ENCODE peak calls at places on chromosomes 7 and 10, in ten cellular contexts. E, A, G, B, W, U, Y, I, L and R are unnamed samples.

GRCh38 chr7:99000904-99001442 is 122.6 kb downstream of the TRRAP start:
- DNase-seq in E (no peak), A (no peak), G (no peak), B (no peak), W (peak), U (no peak), Y (peak), I (no peak), L (no peak), R (no peak)

GRCh38 chr7:117971581-117972244 is 98.5 kb upstream of the CTTNBP2 start:
- DNase-seq in E (no peak), A (no peak), G (no peak), B (no peak), W (no peak), U (no peak), Y (no peak), I (no peak), L (no peak), R (no peak)

GRCh38 chr7:114879554-114879953 is 42.3 kb upstream of the MDFIC start:
- DNase-seq in E (no peak), A (no peak), G (no peak), B (no peak), W (peak), U (no peak), Y (peak), I (no peak), L (no peak), R (no peak)

GRCh38 chr7:134246761-134247160 is 70.0 kb downstream of the SLC35B4 start:
- DNase-seq in E (no peak), A (no peak), G (no peak), B (no peak), W (no peak), U (no peak), Y (no peak), I (no peak), L (no peak), R (no peak)

GRCh38 chr7:44067064-44067951 is 1.9 kb upstream of the PGAM2 start:
- DNase-seq in E (no peak), A (peak), G (no peak), B (no peak), W (no peak), U (no peak), Y (no peak), I (no peak), L (no peak), R (no peak)

GRCh38 chr7:29156798-29157461 is 10.6 kb upstream of the CPVL start:
- DNase-seq in E (no peak), A (no peak), G (no peak), B (no peak), W (no peak), U (no peak), Y (no peak), I (no peak), L (no peak), R (no peak)

GRCh38 chr7:154914580-154915380 is 88.1 kb downstream of the PAXIP1 start:
- DNase-seq in E (no peak), A (no peak), G (no peak), B (no peak), W (no peak), U (no peak), Y (no peak), I (no peak), L (no peak), R (no peak)

GRCh38 chr7:22417349-22417748 is 60.4 kb upstream of the RAPGEF5 start:
- DNase-seq in E (no peak), A (no peak), G (no peak), B (no peak), W (no peak), U (no peak), Y (no peak), I (no peak), L (no peak), R (no peak)

GRCh38 chr10:125871341-125871740 is 9.8 kb downstream of the DHX32 start:
- DNase-seq in E (no peak), A (no peak), G (no peak), B (no peak), W (no peak), U (no peak), Y (peak), I (no peak), L (no peak), R (no peak)

GRCh38 chr10:110632591-110633215 is 11.4 kb upstream of the RBM20 start:
- DNase-seq in E (no peak), A (no peak), G (no peak), B (peak), W (no peak), U (peak), Y (no peak), I (no peak), L (no peak), R (no peak)

GRCh38 chr7:85191383-85191782 is 4.5 kb upstream of the SEMA3D start:
- DNase-seq in E (no peak), A (no peak), G (no peak), B (peak), W (peak), U (peak), Y (peak), I (peak), L (no peak), R (no peak)

GRCh38 chr10:78875331-78875877 is 193.4 kb upstream of the ZMIZ1 start:
- DNase-seq in E (no peak), A (no peak), G (no peak), B (no peak), W (no peak), U (no peak), Y (no peak), I (no peak), L (no peak), R (no peak)

GRCh38 chr10:45219416-45219815 is 96.0 kb downstream of the OR13A1 start:
- DNase-seq in E (no peak), A (no peak), G (no peak), B (no peak), W (no peak), U (no peak), Y (no peak), I (no peak), L (no peak), R (no peak)

GRCh38 chr7:67870396-67870795 is 873.8 kb downstream of the TYW1 start:
- DNase-seq in E (no peak), A (no peak), G (no peak), B (no peak), W (no peak), U (no peak), Y (no peak), I (no peak), L (no peak), R (no peak)

GRCh38 chr10:69327463-69328345 is 49.4 kb downstream of the HK1 start:
- DNase-seq in E (peak), A (peak), G (peak), B (peak), W (peak), U (peak), Y (peak), I (peak), L (peak), R (no peak)

GRCh38 chr10:98664329-98665042 is 217.8 kb upstream of the HPS1 start:
- DNase-seq in E (peak), A (no peak), G (no peak), B (peak), W (no peak), U (peak), Y (no peak), I (peak), L (peak), R (no peak)

GRCh38 chr10:14527134-14527780 is 196.5 kb upstream of the FRMD4A start:
- DNase-seq in E (no peak), A (no peak), G (no peak), B (peak), W (no peak), U (no peak), Y (no peak), I (no peak), L (peak), R (no peak)

GRCh38 chr7:19145429-19146201 is 394 bp upstream of the FERD3L start:
- DNase-seq in E (no peak), A (no peak), G (no peak), B (no peak), W (no peak), U (no peak), Y (no peak), I (no peak), L (no peak), R (no peak)

GRCh38 chr7:95660023-95660434 is 63.7 kb upstream of the PDK4 start:
- DNase-seq in E (no peak), A (no peak), G (peak), B (no peak), W (no peak), U (no peak), Y (no peak), I (peak), L (no peak), R (no peak)

GRCh38 chr7:16431646-16432424 is 10.5 kb upstream of the CRPPA start:
- DNase-seq in E (peak), A (no peak), G (no peak), B (peak), W (peak), U (peak), Y (no peak), I (peak), L (peak), R (no peak)

GRCh38 chr7:118286131-118286530 is 61.6 kb downstream of the ANKRD7 start:
- DNase-seq in E (no peak), A (no peak), G (no peak), B (no peak), W (no peak), U (no peak), Y (no peak), I (no peak), L (no peak), R (no peak)

GRCh38 chr7:22561356-22561755 is 61.4 kb upstream of the STEAP1B start:
- DNase-seq in E (no peak), A (no peak), G (peak), B (peak), W (peak), U (peak), Y (peak), I (peak), L (no peak), R (no peak)

GRCh38 chr10:66788142-66788541 is 137.7 kb upstream of the LRRTM3 start:
- DNase-seq in E (no peak), A (no peak), G (no peak), B (no peak), W (no peak), U (no peak), Y (no peak), I (no peak), L (no peak), R (no peak)

GRCh38 chr10:87861953-87862643 is 1.2 kb downstream of the KLLN start:
- DNase-seq in E (peak), A (peak), G (peak), B (peak), W (peak), U (peak), Y (peak), I (peak), L (peak), R (peak)

GRCh38 chr7:42945821-42946615 is 13.8 kb downstream of the MRPL32 start:
- DNase-seq in E (peak), A (no peak), G (no peak), B (no peak), W (no peak), U (no peak), Y (no peak), I (no peak), L (peak), R (no peak)

GRCh38 chr7:42946616-42946928 is 14.4 kb downstream of the MRPL32 start:
- DNase-seq in E (no peak), A (no peak), G (no peak), B (no peak), W (no peak), U (no peak), Y (no peak), I (no peak), L (no peak), R (no peak)

GRCh38 chr7:42935861-42936260 is 3.7 kb downstream of the MRPL32 start:
- DNase-seq in E (no peak), A (no peak), G (no peak), B (no peak), W (no peak), U (no peak), Y (no peak), I (no peak), L (peak), R (no peak)

GRCh38 chr7:42939457-42940240 is 7.5 kb downstream of the MRPL32 start:
- DNase-seq in E (no peak), A (no peak), G (no peak), B (no peak), W (no peak), U (no peak), Y (no peak), I (no peak), L (peak), R (no peak)

GRCh38 chr7:42940985-42941847 is 9.0 kb downstream of the MRPL32 start:
- DNase-seq in E (peak), A (peak), G (peak), B (peak), W (peak), U (peak), Y (peak), I (peak), L (peak), R (peak)
- TF ChIP-seq CTCF in E (peak), A (peak), G (peak), B (peak), W (peak), U (peak), Y (peak), I (peak), L (peak), R (peak)

GRCh38 chr7:3301831-3302618 is 973 bp downstream of the SDK1 start:
- DNase-seq in E (no peak), A (peak), G (no peak), B (no peak), W (no peak), U (no peak), Y (peak), I (peak), L (no peak), R (peak)
- TF ChIP-seq CTCF in E (no peak), A (peak), G (no peak), B (peak), W (no peak), U (no peak), Y (peak), I (peak), L (no peak), R (peak)

GRCh38 chr7:3648276-3648675 is 347.2 kb downstream of the SDK1 start:
- DNase-seq in E (no peak), A (no peak), G (no peak), B (peak), W (no peak), U (peak), Y (peak), I (no peak), L (no peak), R (no peak)

GRCh38 chr7:3650844-3651243 is 349.8 kb downstream of the SDK1 start:
- DNase-seq in E (no peak), A (no peak), G (no peak), B (peak), W (no peak), U (peak), Y (peak), I (no peak), L (no peak), R (no peak)

GRCh38 chr7:3649678-3650445 is 348.8 kb downstream of the SDK1 start:
- DNase-seq in E (no peak), A (no peak), G (no peak), B (no peak), W (no peak), U (peak), Y (peak), I (no peak), L (no peak), R (no peak)

GRCh38 chr7:3649250-3649649 is 348.2 kb downstream of the SDK1 start:
- DNase-seq in E (no peak), A (no peak), G (no peak), B (peak), W (no peak), U (no peak), Y (no peak), I (no peak), L (no peak), R (no peak)
- TF ChIP-seq CTCF in E (peak), A (no peak), G (no peak), B (no peak), W (no peak), U (no peak), Y (peak), I (no peak), L (no peak), R (no peak)

GRCh38 chr7:6556196-6556595 is 4.9 kb upstream of the GRID2IP start:
- DNase-seq in E (no peak), A (no peak), G (no peak), B (no peak), W (no peak), U (no peak), Y (no peak), I (no peak), L (no peak), R (no peak)
- TF ChIP-seq CTCF in E (peak), A (peak), G (no peak), B (peak), W (peak), U (no peak), Y (no peak), I (no peak), L (peak), R (peak)

GRCh38 chr10:23525406-23525805 is 86.5 kb downstream of the OTUD1 start:
- DNase-seq in E (no peak), A (no peak), G (no peak), B (peak), W (peak), U (peak), Y (no peak), I (peak), L (peak), R (no peak)
- TF ChIP-seq CTCF in E (peak), A (peak), G (peak), B (peak), W (peak), U (peak), Y (no peak), I (peak), L (peak), R (peak)

DNA sequence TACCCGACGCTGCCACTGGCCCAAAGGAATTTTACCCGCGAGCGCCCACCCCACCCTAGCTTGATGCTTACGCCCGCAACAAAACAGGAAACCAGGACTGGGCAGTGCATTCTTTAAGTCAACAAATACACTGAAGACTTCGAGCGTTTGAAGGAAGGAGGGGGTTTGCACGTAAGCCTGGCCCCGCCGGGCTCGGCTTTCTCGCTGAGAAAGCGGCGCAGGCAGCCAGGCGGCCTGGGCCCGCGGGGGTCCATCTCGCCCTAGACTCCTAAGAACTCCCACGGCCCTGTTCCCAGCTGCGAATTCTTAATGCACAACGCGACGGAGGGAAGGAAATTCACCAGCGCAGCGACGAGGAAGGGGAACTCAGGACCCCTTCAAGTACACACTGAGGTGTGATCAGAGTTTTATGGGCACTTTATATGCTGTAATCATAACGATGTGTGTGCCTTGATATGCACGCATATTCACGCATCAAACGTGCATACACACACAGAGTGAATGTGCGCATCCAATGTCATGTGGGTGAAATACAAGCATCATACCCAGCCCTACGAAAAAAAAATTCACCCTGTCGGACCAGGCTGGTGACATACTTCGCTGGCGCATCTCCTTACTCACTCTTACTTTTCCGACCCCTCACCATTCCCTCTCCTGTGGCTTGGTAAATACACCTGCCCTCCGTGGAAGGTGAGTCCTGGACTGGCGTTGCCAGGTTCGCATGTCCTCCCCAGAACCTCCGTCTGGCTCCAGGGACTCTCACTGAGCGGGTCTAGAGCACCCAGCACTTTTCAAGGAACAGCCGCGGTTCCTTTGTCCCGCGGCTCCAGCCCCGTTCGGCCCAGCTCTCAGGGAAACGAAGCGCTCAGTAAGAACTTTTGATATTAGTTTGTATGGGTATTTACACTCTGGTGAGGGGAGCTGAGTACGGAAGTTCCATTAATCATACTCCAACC is 5.7 kb upstream of the HOXA13 start:
- DNase-seq in E (no peak), A (no peak), G (no peak), B (no peak), W (no peak), U (no peak), Y (no peak), I (no peak), L (no peak), R (no peak)
- TF ChIP-seq CTCF in E (no peak), A (no peak), G (no peak), B (no peak), W (no peak), U (no peak), Y (no peak), I (no peak), L (no peak), R (no peak)

DNA sequence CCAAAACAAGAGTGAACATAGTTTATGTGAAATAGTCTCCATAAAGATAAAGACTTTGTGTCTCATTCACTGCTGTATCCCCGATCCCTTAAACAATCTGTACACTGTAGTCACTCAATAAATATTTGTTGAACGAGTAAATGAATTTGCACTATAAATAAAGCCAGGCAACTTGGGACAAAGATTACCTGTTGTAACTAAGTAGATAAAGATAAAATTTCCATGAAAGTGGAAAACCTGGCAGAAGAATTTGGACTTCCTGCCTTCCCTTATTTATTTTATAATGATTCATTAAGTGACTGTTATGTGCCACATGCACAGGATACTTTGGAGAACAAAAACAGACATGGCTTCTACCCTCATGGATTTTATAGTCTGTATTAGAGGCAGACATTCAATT is 277.7 kb upstream of the KAT6B start:
- DNase-seq in E (no peak), A (no peak), G (no peak), B (peak), W (no peak), U (no peak), Y (no peak), I (no peak), L (no peak), R (no peak)
- TF ChIP-seq CTCF in E (no peak), A (no peak), G (no peak), B (no peak), W (no peak), U (no peak), Y (no peak), I (no peak), L (no peak), R (no peak)

DNA sequence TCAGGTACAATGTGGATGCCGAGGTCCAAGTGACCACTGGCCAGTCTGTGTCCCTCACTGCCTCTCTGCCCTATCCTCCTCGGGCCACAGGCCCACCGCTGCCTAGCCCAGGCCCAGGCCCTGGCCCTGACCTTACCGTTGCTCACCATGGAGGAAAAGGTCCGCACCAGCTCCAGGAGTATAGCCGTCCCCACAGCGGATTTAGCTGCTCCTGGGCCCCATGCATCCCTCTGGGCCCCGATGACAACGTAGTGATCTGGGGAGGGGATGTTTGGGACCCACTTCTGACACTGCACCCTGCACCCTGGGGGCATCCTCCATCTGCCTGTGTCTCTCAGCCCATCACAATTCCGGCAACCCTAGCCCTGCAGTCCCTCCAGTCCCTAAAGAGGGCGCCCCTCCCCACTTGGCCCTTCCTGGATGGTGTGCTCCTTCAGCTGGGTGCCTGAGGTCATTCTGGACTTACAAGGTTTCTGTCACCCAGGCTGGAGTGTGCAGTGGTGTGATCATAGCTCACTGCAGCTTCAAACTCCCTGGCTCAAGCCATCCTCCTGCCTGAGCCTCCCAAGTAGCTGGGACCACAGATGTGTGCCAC is 12.1 kb downstream of the TFR2 start:
- DNase-seq in E (peak), A (peak), G (no peak), B (peak), W (no peak), U (no peak), Y (no peak), I (peak), L (peak), R (no peak)
- TF ChIP-seq CTCF in E (peak), A (peak), G (no peak), B (peak), W (peak), U (no peak), Y (peak), I (peak), L (peak), R (peak)

DNA sequence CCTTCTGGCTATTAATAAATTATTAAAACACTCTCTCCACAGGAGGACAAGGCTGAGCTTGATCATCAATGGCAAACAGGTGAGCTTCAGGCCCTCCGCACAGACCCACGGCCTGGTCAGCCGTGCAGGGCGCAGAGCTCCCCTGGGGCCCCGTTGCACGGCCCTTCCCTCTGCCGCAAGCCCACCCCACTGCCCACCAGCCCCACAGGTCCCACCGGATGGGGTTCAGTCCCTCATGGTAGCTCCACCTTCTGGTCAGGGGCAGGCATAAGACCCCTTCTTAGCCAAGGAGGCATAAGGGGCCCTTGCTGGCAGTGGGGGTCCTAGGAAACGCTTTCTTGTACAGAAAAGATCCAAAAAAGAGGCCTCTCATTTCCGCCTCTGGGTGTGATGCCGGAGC is 84.6 kb downstream of the MAD1L1 start:
- DNase-seq in E (no peak), A (no peak), G (no peak), B (no peak), W (no peak), U (no peak), Y (no peak), I (no peak), L (no peak), R (no peak)
- TF ChIP-seq CTCF in E (no peak), A (no peak), G (no peak), B (no peak), W (peak), U (no peak), Y (no peak), I (peak), L (peak), R (peak)